ENCODE peak calls at places on chromosomes 4 and X, in seven cellular contexts. C is activated naive CD8-positive, alpha-beta T cell treated with anti-CD3 and anti-CD28 coated beads, Interleukin-2, amount 50 U/mL, for 24 hours; B is NCI-H1694 treated with DMSO at 0.1 percent for 48 hours; N is H4; K is NCI-H187 treated with DMSO at 0.1 percent for 48 hours; Y is psoas muscle; D is central memory CD4-positive, alpha-beta T cell. G is an unnamed sample.

GRCh38 chr4:41156574-41156973 is 57.8 kb downstream of the APBB2 start:
- DNase-seq in C (no peak), B (no peak), N (no peak), K (no peak), Y (no peak), D (no peak), G (no peak)

GRCh38 chr4:184648220-184649025 is 824 bp downstream of the CASP3 start:
- DNase-seq in C (peak; percentile 52), B (no peak), N (peak; percentile 40), K (no peak), Y (peak; percentile 74), D (peak; percentile 27), G (no peak)

GRCh38 chr4:2944882-2945526 is 18.2 kb downstream of the NOP14 start:
- DNase-seq in C (no peak), B (no peak), N (no peak), K (no peak), Y (no peak), D (no peak), G (no peak)

GRCh38 chrX:150880808-150881165 is 17.7 kb downstream of the CD99L2 start:
- DNase-seq in C (no peak), B (no peak), N (no peak), K (no peak), Y (no peak), D (no peak), G (no peak)

GRCh38 chrX:98294310-98294709 is 1410.6 kb downstream of the RPA4 start:
- DNase-seq in C (no peak), B (no peak), N (no peak), K (no peak), Y (no peak), D (no peak), G (no peak)

GRCh38 chr4:15238720-15239119 is 189.1 kb upstream of the C1QTNF7 start:
- DNase-seq in C (peak; percentile 35), B (no peak), N (peak; percentile 52), K (no peak), Y (no peak), D (peak; percentile 19), G (no peak)

GRCh38 chr4:56655627-56656345 is 25.3 kb downstream of the HOPX start:
- DNase-seq in C (peak; percentile 43), B (no peak), N (no peak), K (no peak), Y (peak; percentile 26), D (no peak), G (no peak)

GRCh38 chr4:124948976-124949597 is 236.6 kb upstream of the ANKRD50 start:
- DNase-seq in C (no peak), B (no peak), N (peak; percentile 31), K (no peak), Y (no peak), D (no peak), G (no peak)

GRCh38 chr4:121272526-121272925 is 108.3 kb downstream of the QRFPR start:
- DNase-seq in C (no peak), B (no peak), N (peak; percentile 80), K (no peak), Y (no peak), D (no peak), G (no peak)

GRCh38 chrX:13287816-13288215 is 32.0 kb downstream of the ATXN3L start:
- DNase-seq in C (no peak), B (no peak), N (no peak), K (no peak), Y (no peak), D (no peak), G (no peak)

GRCh38 chrX:77652095-77652494 is 133.9 kb downstream of the ATRX start:
- DNase-seq in C (no peak), B (no peak), N (no peak), K (no peak), Y (no peak), D (no peak), G (no peak)

GRCh38 chr4:147518846-147519767 is 38.2 kb downstream of the EDNRA start:
- DNase-seq in C (peak; percentile 44), B (peak; percentile 2), N (peak; percentile 75), K (no peak), Y (peak; percentile 17), D (peak; percentile 12), G (peak; percentile 44)

GRCh38 chrX:94178145-94178790 is 504.3 kb downstream of the FAM133A start:
- DNase-seq in C (no peak), B (no peak), N (peak; percentile 74), K (no peak), Y (no peak), D (no peak), G (no peak)

GRCh38 chr4:26491449-26492170 is 1.3 kb upstream of the CCKAR start:
- DNase-seq in C (no peak), B (no peak), N (no peak), K (no peak), Y (no peak), D (no peak), G (no peak)

GRCh38 chr4:76784237-76784636 is 113.7 kb downstream of the SOWAHB start:
- DNase-seq in C (no peak), B (no peak), N (no peak), K (no peak), Y (no peak), D (no peak), G (no peak)

GRCh38 chr4:53714377-53715140 is 123.3 kb upstream of the LNX1 start:
- DNase-seq in C (no peak), B (no peak), N (no peak), K (no peak), Y (no peak), D (no peak), G (peak; percentile 5)

GRCh38 chrX:131874300-131874699 is 148.8 kb upstream of the STK26 start:
- DNase-seq in C (no peak), B (no peak), N (no peak), K (no peak), Y (no peak), D (no peak), G (no peak)

GRCh38 chr4:125689839-125690238 is 375.1 kb downstream of the FAT4 start:
- DNase-seq in C (no peak), B (no peak), N (no peak), K (no peak), Y (no peak), D (no peak), G (no peak)

GRCh38 chrX:2848806-2849420 is 20.2 kb downstream of the GYG2 start:
- DNase-seq in C (no peak), B (no peak), N (peak; percentile 45), K (no peak), Y (no peak), D (no peak), G (no peak)

GRCh38 chr4:80538276-80538926 is 202.9 kb downstream of the CFAP299 start:
- DNase-seq in C (no peak), B (no peak), N (no peak), K (no peak), Y (no peak), D (no peak), G (no peak)

GRCh38 chrX:572490-573124 is 58.0 kb upstream of the SHOX start:
- DNase-seq in C (no peak), B (no peak), N (no peak), K (no peak), Y (no peak), D (no peak), G (peak; percentile 7)

GRCh38 chr4:38179690-38180299 is 219.6 kb downstream of the PTTG2 start:
- DNase-seq in C (peak; percentile 73), B (peak; percentile 11), N (peak; percentile 72), K (peak; percentile 15), Y (no peak), D (peak; percentile 59), G (peak; percentile 32)

GRCh38 chrX:1316527-1316926 is 20.1 kb upstream of the IL3RA start:
- DNase-seq in C (peak; percentile 31), B (no peak), N (no peak), K (no peak), Y (peak; percentile 56), D (no peak), G (no peak)

GRCh38 chr4:8725071-8725841 is 132.7 kb downstream of the CPZ start:
- DNase-seq in C (no peak), B (no peak), N (no peak), K (no peak), Y (no peak), D (no peak), G (no peak)

GRCh38 chr4:141871086-141871485 is 234.7 kb downstream of the IL15 start:
- DNase-seq in C (no peak), B (no peak), N (peak; percentile 11), K (no peak), Y (no peak), D (no peak), G (no peak)

GRCh38 chr4:185999207-185999606 is 69.7 kb upstream of the TLR3 start:
- DNase-seq in C (no peak), B (no peak), N (no peak), K (no peak), Y (no peak), D (no peak), G (no peak)

GRCh38 chrX:76148753-76149152 is 24.1 kb upstream of the PBDC1 start:
- DNase-seq in C (peak; percentile 23), B (peak; percentile 14), N (peak; percentile 48), K (no peak), Y (peak; percentile 34), D (peak; percentile 65), G (peak; percentile 41)

GRCh38 chrX:72030431-72030830 is 101.3 kb downstream of the RTL5 start:
- DNase-seq in C (no peak), B (no peak), N (no peak), K (no peak), Y (no peak), D (no peak), G (no peak)

GRCh38 chr4:108130955-108131354 is 37.8 kb downstream of the LEF1 start:
- DNase-seq in C (no peak), B (no peak), N (no peak), K (no peak), Y (no peak), D (no peak), G (no peak)

GRCh38 chrX:1392376-1393130 is 640 bp upstream of the SLC25A6 start:
- DNase-seq in C (peak; percentile 60), B (no peak), N (peak; percentile 70), K (no peak), Y (no peak), D (no peak), G (no peak)

GRCh38 chr4:5955856-5956255 is 62.4 kb downstream of the C4orf50 start:
- DNase-seq in C (no peak), B (no peak), N (no peak), K (no peak), Y (no peak), D (no peak), G (no peak)

GRCh38 chr4:95705323-95705722 is 134.6 kb upstream of the PDHA2 start:
- DNase-seq in C (no peak), B (no peak), N (no peak), K (no peak), Y (no peak), D (no peak), G (no peak)

GRCh38 chr4:40586729-40587128 is 42.9 kb downstream of the RBM47 start:
- DNase-seq in C (no peak), B (no peak), N (no peak), K (no peak), Y (no peak), D (no peak), G (no peak)

GRCh38 chrX:40845331-40845911 is 110.1 kb upstream of the MED14 start:
- DNase-seq in C (no peak), B (peak; percentile 66), N (peak; percentile 43), K (no peak), Y (no peak), D (no peak), G (no peak)

GRCh38 chrX:40172169-40172979 is 74.6 kb upstream of the BCOR start:
- DNase-seq in C (peak; percentile 48), B (no peak), N (no peak), K (no peak), Y (peak; percentile 70), D (no peak), G (no peak)

GRCh38 chr4:186936496-186937375 is 213.1 kb upstream of the FAT1 start:
- DNase-seq in C (no peak), B (no peak), N (peak; percentile 72), K (no peak), Y (no peak), D (no peak), G (no peak)

GRCh38 chr4:158529505-158529904 is 7.8 kb downstream of the RXFP1 start:
- DNase-seq in C (no peak), B (no peak), N (no peak), K (no peak), Y (no peak), D (no peak), G (no peak)

GRCh38 chr4:43238018-43238417 is 345.5 kb downstream of the GRXCR1 start:
- DNase-seq in C (no peak), B (no peak), N (no peak), K (no peak), Y (no peak), D (no peak), G (no peak)

G was measured in NCI-H2171 treated with DMSO at 0.1 percent for 48 hours.